ENCODE peak calls at places on chromosomes 3 and 15, in eight cellular contexts. S is activated CD4-positive, alpha-beta T cell treated with anti-CD3 and anti-CD28 coated beads for 48 hours; Y is KBM-7; K is caudate nucleus; V is T-cell; J is substantia nigra; C is HS-5; U is activated effector memory CD4-positive, alpha-beta T cell treated with anti-CD3 and anti-CD28 coated beads, Interleukin-2, amount 50 U/mL, for 16 hours. T is an unnamed sample.

GRCh38 chr3:179164857-179165256 is 16.7 kb downstream of the PIK3CA start:
- DNase-seq in K (no peak), Y (no peak), C (no peak), S (no peak), J (no peak), V (no peak), U (no peak), T (no peak)

GRCh38 chr3:197006446-197006845 is 23.2 kb downstream of the MELTF start:
- DNase-seq in V (no peak), J (no peak), S (no peak), Y (no peak), U (no peak), K (no peak), C (no peak), T (no peak)

GRCh38 chr3:184379375-184380209 is at the start of gene CHRD:
- DNase-seq in S (no peak), C (no peak), U (peak), V (no peak), Y (no peak), J (no peak), K (no peak), T (no peak)

GRCh38 chr3:6921041-6921440 is 60.1 kb downstream of the GRM7 start:
- DNase-seq in S (no peak), Y (no peak), C (no peak), J (no peak), V (no peak), U (no peak), K (no peak), T (no peak)

GRCh38 chr15:98231696-98232440 is 271.4 kb downstream of the ARRDC4 start:
- DNase-seq in K (no peak), C (peak), J (no peak), V (no peak), U (no peak), Y (no peak), S (no peak), T (no peak)

GRCh38 chr3:11582123-11582968 is 61.4 kb downstream of the VGLL4 start:
- DNase-seq in V (no peak), U (no peak), K (no peak), J (peak), C (no peak), Y (peak), S (peak), T (no peak)

GRCh38 chr3:171168086-171168485 is 141.6 kb upstream of the SLC2A2 start:
- DNase-seq in S (no peak), V (no peak), J (no peak), U (no peak), C (peak), Y (no peak), K (no peak), T (no peak)

GRCh38 chr3:136861890-136862610 is at the start of gene NCK1:
- DNase-seq in C (peak), K (peak), U (peak), Y (peak), S (peak), V (peak), J (peak), T (peak)

GRCh38 chr15:81398910-81399551 is 25.0 kb upstream of the TMC3 start:
- DNase-seq in S (no peak), Y (no peak), C (no peak), V (no peak), J (no peak), U (no peak), K (no peak), T (no peak)

GRCh38 chr3:190321789-190322603 is at the start of gene CLDN1:
- DNase-seq in V (peak), C (no peak), Y (peak), K (peak), J (peak), U (peak), S (peak), T (peak)

GRCh38 chr3:100463002-100463401 is 29.4 kb upstream of the TMEM45A start:
- DNase-seq in S (peak), V (no peak), C (peak), K (no peak), U (no peak), Y (peak), J (peak), T (no peak)